ENCODE peak calls at places on chromosome 20, in eight cellular contexts. K is stimulated activated CD4-positive, alpha-beta T cell treated with anti-CD3 and anti-CD28 coated beads, Interleukin-15, amount 100 ng/mL, for 1 hour; R is stimulated activated CD8-positive, alpha-beta memory T cell treated with anti-CD3 and anti-CD28 coated beads, Interleukin-7, amount 100 ng/mL, for 4 hours; Y is fibroblast of lung; S is DMS 273 treated with DMSO at 0.1 percent for 48 hours; T is MCF 10A; X is hippocampal formation; F is bronchial epithelial cell. E is an unnamed sample.

GRCh38 chr20:4437131-4437530 is 284.6 kb upstream of the PRND start:
- DNase-seq in K (no peak), R (no peak), Y (no peak), S (no peak), T (no peak), X (no peak), F (no peak), E (no peak)

GRCh38 chr20:25021336-25021735 is 28.8 kb upstream of the APMAP start:
- DNase-seq in K (no peak), R (no peak), Y (no peak), S (no peak), T (no peak), X (no peak), F (no peak), E (no peak)

GRCh38 chr20:34567885-34568865 is 9.7 kb downstream of the MAP1LC3A start:
- DNase-seq in K (no peak), R (no peak), Y (no peak), S (no peak), T (no peak), X (no peak), F (no peak), E (no peak)

GRCh38 chr20:47785321-47785899 is at the start of gene SULF2:
- DNase-seq in K (no peak), R (no peak), Y (peak), S (no peak), T (no peak), X (no peak), F (no peak), E (no peak)

GRCh38 chr20:62027116-62027515 is 38.6 kb downstream of the TAF4 start:
- DNase-seq in K (no peak), R (no peak), Y (peak), S (no peak), T (no peak), X (no peak), F (no peak), E (no peak)

GRCh38 chr20:45433316-45433715 is 17.4 kb downstream of the PIGT start:
- DNase-seq in K (no peak), R (no peak), Y (peak), S (no peak), T (peak), X (peak), F (no peak), E (no peak)

GRCh38 chr20:62496525-62497218 is 20.9 kb upstream of the GATA5 start:
- DNase-seq in K (peak), R (no peak), Y (no peak), S (no peak), T (no peak), X (no peak), F (no peak), E (no peak)

GRCh38 chr20:23419995-23420901 is 1.0 kb downstream of the NAPB start:
- DNase-seq in K (peak), R (peak), Y (peak), S (no peak), T (peak), X (no peak), F (peak), E (no peak)

GRCh38 chr20:19934792-19935491 is 82.2 kb upstream of the NAA20 start:
- DNase-seq in K (no peak), R (no peak), Y (no peak), S (no peak), T (peak), X (peak), F (peak), E (no peak)

GRCh38 chr20:6501061-6501460 is 266.4 kb upstream of the BMP2 start:
- DNase-seq in K (no peak), R (no peak), Y (peak), S (no peak), T (peak), X (no peak), F (peak), E (no peak)

GRCh38 chr20:6566821-6567220 is 200.7 kb upstream of the BMP2 start:
- DNase-seq in K (no peak), R (no peak), Y (peak), S (no peak), T (peak), X (no peak), F (peak), E (no peak)

GRCh38 chr20:21503345-21503744 is 10.5 kb downstream of the NKX2-2 start:
- DNase-seq in K (no peak), R (no peak), Y (peak), S (no peak), T (no peak), X (peak), F (no peak), E (no peak)

GRCh38 chr20:46767127-46767761 is 57.8 kb downstream of the SLC2A10 start:
- DNase-seq in K (no peak), R (no peak), Y (peak), S (peak), T (peak), X (no peak), F (peak), E (no peak)

GRCh38 chr20:62891111-62891510 is 29.5 kb upstream of the TCFL5 start:
- DNase-seq in K (no peak), R (no peak), Y (no peak), S (no peak), T (no peak), X (no peak), F (no peak), E (no peak)

E was measured in NK-92 treated with Interleukin-12 subunit alpha and Interleukin-12 subunit beta, amount 100 ng/mL, for 24 hours.